ENCODE peak calls at places on chromosomes 1 and 21, in eight cellular contexts. S is Panc1, U is SK-N-SH, N is HCT116, K is prostate gland, E is breast epithelium, T is K562, A is GM12892. Z is an unnamed sample.

GRCh38 chr1:11963622-11964021 is 16.6 kb upstream of the MFN2 start:
- DNase-seq in S (no peak), U (no peak), N (no peak), K (no peak), E (no peak), T (no peak), A (no peak), Z (no peak)

GRCh38 chr21:17461582-17461981 is 51.3 kb upstream of the CXADR start:
- DNase-seq in S (no peak), U (no peak), N (no peak), K (no peak), E (no peak), T (no peak), A (no peak), Z (no peak)

GRCh38 chr1:116310172-116310571 is 62.9 kb upstream of the ATP1A1 start:
- DNase-seq in S (no peak), U (peak), N (no peak), K (no peak), E (no peak), T (no peak), A (no peak), Z (no peak)

GRCh38 chr1:942864-943533 is 16.1 kb downstream of the NOC2L start:
- DNase-seq in S (no peak), U (no peak), N (no peak), K (no peak), E (no peak), T (peak), A (no peak), Z (peak)

GRCh38 chr21:15620892-15621291 is 108.9 kb upstream of the USP25 start:
- DNase-seq in S (no peak), U (no peak), N (no peak), K (no peak), E (no peak), T (no peak), A (no peak), Z (no peak)

GRCh38 chr21:41641821-41642368 is 125.0 kb downstream of the RIPK4 start:
- DNase-seq in S (no peak), U (no peak), N (no peak), K (no peak), E (no peak), T (no peak), A (no peak), Z (no peak)

GRCh38 chr1:56540467-56540866 is 38.9 kb downstream of the PLPP3 start:
- DNase-seq in S (no peak), U (no peak), N (no peak), K (no peak), E (no peak), T (no peak), A (no peak), Z (no peak)

GRCh38 chr21:45290948-45291612 is 3.4 kb upstream of the POFUT2 start:
- DNase-seq in S (no peak), U (peak), N (no peak), K (no peak), E (peak), T (no peak), A (no peak), Z (no peak)

GRCh38 chr1:52669696-52670095 is 28.5 kb downstream of the COA7 start:
- DNase-seq in S (no peak), U (no peak), N (no peak), K (no peak), E (no peak), T (no peak), A (no peak), Z (no peak)

GRCh38 chr1:175742790-175743459 is 470 bp downstream of the TNR start:
- DNase-seq in S (no peak), U (peak), N (no peak), K (no peak), E (no peak), T (no peak), A (no peak), Z (no peak)

GRCh38 chr1:7266561-7266960 is 481.3 kb downstream of the CAMTA1 start:
- DNase-seq in S (no peak), U (no peak), N (no peak), K (no peak), E (no peak), T (no peak), A (no peak), Z (no peak)

GRCh38 chr1:240803151-240803550 is 191.2 kb upstream of the GREM2 start:
- DNase-seq in S (peak), U (no peak), N (no peak), K (no peak), E (no peak), T (no peak), A (no peak), Z (no peak)

GRCh38 chr1:244850099-244850852 is 14.1 kb downstream of the HNRNPU start:
- DNase-seq in S (no peak), U (no peak), N (no peak), K (no peak), E (no peak), T (no peak), A (no peak), Z (no peak)

GRCh38 chr1:244850896-244851295 is 13.4 kb downstream of the HNRNPU start:
- DNase-seq in S (no peak), U (no peak), N (no peak), K (no peak), E (no peak), T (no peak), A (no peak), Z (no peak)

GRCh38 chr1:244852694-244853093 is 11.6 kb downstream of the HNRNPU start:
- DNase-seq in S (no peak), U (no peak), N (no peak), K (no peak), E (no peak), T (no peak), A (no peak), Z (no peak)

GRCh38 chr1:244849189-244849866 is 13.9 kb downstream of the COX20 start:
- DNase-seq in S (no peak), U (no peak), N (no peak), K (no peak), E (no peak), T (no peak), A (no peak), Z (no peak)

DNA sequence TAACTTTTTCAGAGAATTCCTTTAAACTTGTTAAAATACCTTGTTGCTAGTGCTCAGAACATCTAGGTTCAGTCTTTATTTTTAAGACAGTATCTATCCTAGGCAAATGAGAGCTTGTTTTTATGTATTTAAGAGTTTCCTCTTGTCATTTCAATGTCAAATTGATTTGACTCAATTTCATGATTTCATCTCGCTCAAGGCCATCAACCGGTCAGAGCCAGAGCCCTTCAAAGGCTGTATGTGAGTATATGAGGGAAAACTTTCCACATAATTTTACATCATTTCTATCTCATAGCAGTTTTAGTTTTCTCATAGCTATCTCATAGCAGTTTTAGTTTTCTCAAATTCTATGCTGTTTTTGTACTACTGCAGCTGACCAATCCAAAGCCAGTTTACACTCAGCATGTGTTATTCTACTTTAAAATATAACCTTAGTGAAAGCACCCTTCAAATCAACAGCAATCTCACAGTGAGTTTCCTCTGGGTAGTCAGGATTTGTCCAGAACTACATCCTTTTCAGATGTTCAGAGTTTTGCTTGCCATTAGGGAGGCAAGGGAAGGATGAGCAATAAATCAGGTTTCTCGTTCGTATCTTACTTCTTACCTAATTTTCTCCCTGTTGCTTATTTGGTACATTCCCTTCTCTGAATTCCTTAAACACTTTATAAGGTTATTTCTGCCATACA is 12.7 kb downstream of the HNRNPU start:
- DNase-seq in S (no peak), U (no peak), N (no peak), K (no peak), E (no peak), T (no peak), A (no peak), Z (no peak)
- TF ChIP-seq POLR2AphosphoS5 in S (no peak), U (peak), N (no peak), K (no peak), E (no peak), T (no peak), A (peak), Z (no peak)

GRCh38 chr1:9315411-9316079 is 22.9 kb downstream of the SPSB1 start:
- DNase-seq in S (no peak), U (no peak), N (no peak), K (no peak), E (no peak), T (no peak), A (no peak), Z (no peak)
- TF ChIP-seq POLR2AphosphoS5 in S (no peak), U (no peak), N (no peak), K (no peak), E (peak), T (no peak), A (no peak), Z (no peak)

GRCh38 chr1:89812992-89813391 is 7.8 kb upstream of the LRRC8D start:
- DNase-seq in S (no peak), U (no peak), N (no peak), K (no peak), E (no peak), T (no peak), A (no peak), Z (no peak)
- TF ChIP-seq POLR2AphosphoS5 in S (no peak), U (peak), N (no peak), K (no peak), E (no peak), T (no peak), A (no peak), Z (peak)

DNA sequence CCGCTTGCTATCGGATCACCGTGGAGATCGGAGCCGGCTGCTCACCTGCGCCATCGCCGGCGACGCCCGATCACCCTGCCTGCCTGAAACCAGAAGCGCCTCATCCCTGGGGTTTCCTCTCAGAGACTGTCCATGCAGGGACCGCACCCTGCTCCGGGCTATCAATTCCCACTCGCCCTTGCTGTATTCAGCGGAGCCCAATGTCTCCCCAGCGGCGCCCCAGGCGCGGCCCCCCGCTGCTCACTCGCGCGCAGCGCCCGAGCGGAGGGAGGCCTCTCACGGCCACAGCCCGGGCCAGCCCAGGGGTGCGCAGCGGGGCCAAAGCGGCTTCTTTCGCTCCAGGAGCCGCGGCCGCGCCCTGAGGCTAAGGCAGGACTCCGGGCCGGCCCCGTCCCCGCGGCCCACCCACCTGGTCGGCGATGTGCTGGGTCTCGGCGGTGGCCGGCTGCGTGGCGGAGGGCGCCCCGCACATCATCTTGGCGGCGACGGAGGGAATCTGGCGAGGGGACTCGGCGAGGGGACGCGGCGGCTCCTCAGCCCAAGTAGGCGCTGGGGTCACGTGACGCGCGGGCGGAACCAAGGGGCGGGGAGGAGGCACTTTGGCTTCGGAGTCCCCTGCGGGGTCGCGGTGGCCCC is at the start of gene CSTB:
- DNase-seq in S (no peak), U (peak), N (peak), K (peak), E (peak), T (no peak), A (peak), Z (peak)
- TF ChIP-seq POLR2AphosphoS5 in S (peak), U (peak), N (peak), K (peak), E (peak), T (peak), A (peak), Z (peak)

GRCh38 chr1:94720091-94720793 is 99.9 kb upstream of the SLC44A3 start:
- DNase-seq in S (no peak), U (no peak), N (no peak), K (no peak), E (no peak), T (no peak), A (peak), Z (no peak)
- TF ChIP-seq POLR2AphosphoS5 in S (no peak), U (no peak), N (no peak), K (no peak), E (no peak), T (no peak), A (peak), Z (no peak)

DNA sequence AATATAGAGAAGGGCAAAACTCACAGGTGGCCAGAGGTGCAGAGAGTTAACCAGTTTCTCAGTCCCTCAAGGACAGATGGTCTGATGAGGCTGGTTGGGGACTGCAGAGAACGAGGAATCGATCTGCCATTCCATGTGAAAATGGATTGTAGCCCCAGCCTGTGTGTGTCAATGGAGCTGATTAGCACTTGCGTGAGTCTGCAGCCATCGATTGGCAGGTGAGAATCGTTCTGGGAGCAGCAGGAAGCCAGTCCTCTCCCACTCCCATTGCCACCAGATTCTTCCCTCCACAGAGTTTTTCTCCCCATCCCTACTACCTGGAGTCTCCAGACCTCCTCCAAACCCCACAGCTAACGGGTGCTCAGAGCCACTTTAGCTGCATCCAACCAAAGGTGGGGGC is 18.3 kb upstream of the PSMB2 start:
- DNase-seq in S (no peak), U (no peak), N (no peak), K (no peak), E (no peak), T (no peak), A (no peak), Z (no peak)
- TF ChIP-seq POLR2AphosphoS5 in S (no peak), U (no peak), N (no peak), K (no peak), E (no peak), T (no peak), A (no peak), Z (no peak)

DNA sequence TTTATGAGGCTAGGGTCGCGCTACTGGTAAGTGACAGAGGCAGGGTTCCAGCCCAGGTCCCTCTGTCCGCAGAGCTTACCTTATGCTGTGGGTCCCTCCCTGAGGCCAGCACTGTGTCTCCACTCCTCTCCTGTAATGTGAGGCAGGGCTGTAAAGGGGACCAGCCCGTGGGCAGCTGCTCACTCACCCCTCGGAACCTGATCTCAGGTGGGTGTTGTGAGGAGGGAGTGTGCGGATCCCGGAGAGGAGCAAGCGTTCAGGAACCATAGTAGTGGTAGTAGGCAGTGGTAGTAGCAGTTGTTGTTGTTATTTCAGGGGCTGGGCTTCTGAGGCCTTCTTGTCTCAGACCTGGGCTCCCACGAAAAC is 1.7 kb downstream of the ZC3H12A start:
- DNase-seq in S (no peak), U (no peak), N (no peak), K (no peak), E (peak), T (no peak), A (no peak), Z (peak)
- TF ChIP-seq POLR2AphosphoS5 in S (no peak), U (no peak), N (no peak), K (no peak), E (no peak), T (no peak), A (peak), Z (no peak)

GRCh38 chr1:42931911-42932422 is 26.7 kb downstream of the SLC2A1 start:
- DNase-seq in S (no peak), U (no peak), N (no peak), K (peak), E (peak), T (peak), A (peak), Z (peak)
- TF ChIP-seq POLR2AphosphoS5 in S (no peak), U (no peak), N (no peak), K (peak), E (no peak), T (no peak), A (no peak), Z (no peak)

GRCh38 chr1:235075121-235075954 is 53.3 kb downstream of the TOMM20 start:
- DNase-seq in S (no peak), U (no peak), N (no peak), K (peak), E (peak), T (no peak), A (peak), Z (peak)
- TF ChIP-seq POLR2AphosphoS5 in S (peak), U (no peak), N (no peak), K (no peak), E (peak), T (no peak), A (peak), Z (no peak)

Z was measured in transverse colon.